ENCODE peak calls at places on chromosomes 1 and 21, in six cellular contexts. One of them, this sample, is unnamed.

GRCh38 chr21:45069085-45069484 is 5.3 kb upstream of the ADARB1 start:
- DNase-seq in thoracic aorta: no peak
- DNase-seq in left ventricle myocardium inferior: no peak
- DNase-seq in uterus: no peak
- DNase-seq in brain microvascular endothelial cell: no peak
- DNase-seq in adrenal gland: no peak
- DNase-seq in this sample: no peak

GRCh38 chr1:1455366-1455884 is 5.9 kb downstream of the ATAD3C start:
- DNase-seq in adrenal gland: no peak
- DNase-seq in brain microvascular endothelial cell: no peak
- DNase-seq in left ventricle myocardium inferior: no peak
- DNase-seq in thoracic aorta: no peak
- DNase-seq in uterus: no peak
- DNase-seq in this sample: no peak

GRCh38 chr21:44365967-44366585 is 12.7 kb downstream of the TRPM2 start:
- DNase-seq in adrenal gland: no peak
- DNase-seq in left ventricle myocardium inferior: no peak
- DNase-seq in brain microvascular endothelial cell: no peak
- DNase-seq in uterus: peak
- DNase-seq in thoracic aorta: no peak
- DNase-seq in this sample: no peak

GRCh38 chr1:116793357-116793935 is 39.2 kb downstream of the CD2 start:
- DNase-seq in uterus: no peak
- DNase-seq in brain microvascular endothelial cell: no peak
- DNase-seq in thoracic aorta: no peak
- DNase-seq in left ventricle myocardium inferior: no peak
- DNase-seq in adrenal gland: no peak
- DNase-seq in this sample: no peak

GRCh38 chr1:67138813-67139539 is 4.2 kb upstream of the C1orf141 start:
- DNase-seq in brain microvascular endothelial cell: no peak
- DNase-seq in left ventricle myocardium inferior: no peak
- DNase-seq in uterus: no peak
- DNase-seq in adrenal gland: no peak
- DNase-seq in thoracic aorta: no peak
- DNase-seq in this sample: no peak

GRCh38 chr1:181630838-181631237 is 147.5 kb downstream of the CACNA1E start:
- DNase-seq in left ventricle myocardium inferior: no peak
- DNase-seq in thoracic aorta: no peak
- DNase-seq in uterus: no peak
- DNase-seq in adrenal gland: no peak
- DNase-seq in brain microvascular endothelial cell: no peak
- DNase-seq in this sample: no peak

GRCh38 chr1:6260433-6260934 is 414 bp downstream of the GPR153 start:
- DNase-seq in brain microvascular endothelial cell: no peak
- DNase-seq in left ventricle myocardium inferior: peak
- DNase-seq in adrenal gland: no peak
- DNase-seq in thoracic aorta: no peak
- DNase-seq in uterus: no peak
- DNase-seq in this sample: no peak

GRCh38 chr1:95321516-95321915 is 87.5 kb downstream of the RWDD3 start:
- DNase-seq in uterus: no peak
- DNase-seq in thoracic aorta: no peak
- DNase-seq in left ventricle myocardium inferior: no peak
- DNase-seq in adrenal gland: no peak
- DNase-seq in brain microvascular endothelial cell: no peak
- DNase-seq in this sample: no peak

GRCh38 chr1:23910144-23910543 is 3.0 kb downstream of the CNR2 start:
- DNase-seq in adrenal gland: no peak
- DNase-seq in thoracic aorta: no peak
- DNase-seq in brain microvascular endothelial cell: no peak
- DNase-seq in uterus: no peak
- DNase-seq in left ventricle myocardium inferior: no peak
- DNase-seq in this sample: no peak

GRCh38 chr1:34744851-34745250 is 10.0 kb upstream of the GJB5 start:
- DNase-seq in adrenal gland: no peak
- DNase-seq in uterus: no peak
- DNase-seq in brain microvascular endothelial cell: no peak
- DNase-seq in left ventricle myocardium inferior: no peak
- DNase-seq in thoracic aorta: no peak
- DNase-seq in this sample: no peak

GRCh38 chr1:64856564-64856963 is 109.8 kb downstream of the JAK1 start:
- DNase-seq in uterus: peak
- DNase-seq in left ventricle myocardium inferior: peak
- DNase-seq in thoracic aorta: no peak
- DNase-seq in adrenal gland: no peak
- DNase-seq in brain microvascular endothelial cell: no peak
- DNase-seq in this sample: no peak

GRCh38 chr1:57727121-57727520 is 303.3 kb upstream of the DAB1 start:
- DNase-seq in thoracic aorta: no peak
- DNase-seq in uterus: no peak
- DNase-seq in adrenal gland: no peak
- DNase-seq in left ventricle myocardium inferior: no peak
- DNase-seq in brain microvascular endothelial cell: no peak
- DNase-seq in this sample: no peak

GRCh38 chr1:183996036-183996376 is 41.5 kb downstream of the COLGALT2 start:
- DNase-seq in adrenal gland: no peak
- DNase-seq in brain microvascular endothelial cell: no peak
- DNase-seq in thoracic aorta: no peak
- DNase-seq in left ventricle myocardium inferior: no peak
- DNase-seq in uterus: no peak
- DNase-seq in this sample: no peak

GRCh38 chr1:46466477-46467182 is 23.0 kb upstream of the DMBX1 start:
- DNase-seq in left ventricle myocardium inferior: peak
- DNase-seq in adrenal gland: peak
- DNase-seq in brain microvascular endothelial cell: no peak
- DNase-seq in thoracic aorta: no peak
- DNase-seq in uterus: no peak
- DNase-seq in this sample: no peak

GRCh38 chr1:51624851-51625250 is 8.0 kb downstream of the OSBPL9 start:
- DNase-seq in thoracic aorta: no peak
- DNase-seq in uterus: no peak
- DNase-seq in left ventricle myocardium inferior: no peak
- DNase-seq in brain microvascular endothelial cell: no peak
- DNase-seq in adrenal gland: no peak
- DNase-seq in this sample: no peak

GRCh38 chr1:51630393-51630792 is 13.5 kb downstream of the OSBPL9 start:
- DNase-seq in left ventricle myocardium inferior: no peak
- DNase-seq in thoracic aorta: no peak
- DNase-seq in uterus: no peak
- DNase-seq in adrenal gland: no peak
- DNase-seq in brain microvascular endothelial cell: no peak
- DNase-seq in this sample: no peak

GRCh38 chr1:51628715-51629590 is 12.1 kb downstream of the OSBPL9 start:
- DNase-seq in uterus: no peak
- DNase-seq in brain microvascular endothelial cell: no peak
- DNase-seq in thoracic aorta: no peak
- DNase-seq in left ventricle myocardium inferior: no peak
- DNase-seq in adrenal gland: no peak
- DNase-seq in this sample: no peak

GRCh38 chr1:51629918-51630317 is 13.0 kb downstream of the OSBPL9 start:
- DNase-seq in brain microvascular endothelial cell: no peak
- DNase-seq in thoracic aorta: no peak
- DNase-seq in uterus: no peak
- DNase-seq in adrenal gland: no peak
- DNase-seq in left ventricle myocardium inferior: no peak
- DNase-seq in this sample: no peak

DNA sequence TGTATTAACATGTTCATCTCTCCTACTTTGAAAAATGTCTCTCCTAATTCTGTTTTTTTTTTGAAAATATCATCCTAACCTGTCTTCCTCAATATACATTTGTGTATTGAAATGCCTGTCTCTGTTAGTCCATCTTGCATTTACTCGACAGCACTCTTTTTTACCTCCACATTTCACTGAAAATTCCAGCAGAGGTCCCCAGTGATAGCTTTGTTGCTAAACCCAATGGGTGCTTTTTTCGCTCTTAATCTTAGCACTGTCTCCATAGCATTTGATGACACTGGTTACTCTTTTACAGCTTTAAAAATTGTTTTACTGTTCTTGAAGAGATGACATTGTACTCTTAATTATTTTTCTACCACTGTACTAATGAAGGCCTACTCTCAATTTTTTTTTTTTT is 10.8 kb downstream of the OSBPL9 start:
- DNase-seq in thoracic aorta: no peak
- DNase-seq in brain microvascular endothelial cell: peak
- DNase-seq in left ventricle myocardium inferior: no peak
- DNase-seq in adrenal gland: no peak
- DNase-seq in uterus: no peak
- DNase-seq in this sample: no peak
- TF ChIP-seq CTCF in thoracic aorta: peak
- TF ChIP-seq CTCF in brain microvascular endothelial cell: peak
- TF ChIP-seq CTCF in left ventricle myocardium inferior: peak
- TF ChIP-seq CTCF in adrenal gland: peak
- TF ChIP-seq CTCF in uterus: peak
- TF ChIP-seq CTCF in this sample: peak

GRCh38 chr1:223712184-223712855 is at the start of gene CAPN2:
- DNase-seq in brain microvascular endothelial cell: no peak
- DNase-seq in uterus: peak
- DNase-seq in left ventricle myocardium inferior: peak
- DNase-seq in thoracic aorta: no peak
- DNase-seq in adrenal gland: peak
- DNase-seq in this sample: no peak
- TF ChIP-seq CTCF in brain microvascular endothelial cell: peak
- TF ChIP-seq CTCF in uterus: peak
- TF ChIP-seq CTCF in left ventricle myocardium inferior: peak
- TF ChIP-seq CTCF in thoracic aorta: peak
- TF ChIP-seq CTCF in adrenal gland: peak
- TF ChIP-seq CTCF in this sample: peak

DNA sequence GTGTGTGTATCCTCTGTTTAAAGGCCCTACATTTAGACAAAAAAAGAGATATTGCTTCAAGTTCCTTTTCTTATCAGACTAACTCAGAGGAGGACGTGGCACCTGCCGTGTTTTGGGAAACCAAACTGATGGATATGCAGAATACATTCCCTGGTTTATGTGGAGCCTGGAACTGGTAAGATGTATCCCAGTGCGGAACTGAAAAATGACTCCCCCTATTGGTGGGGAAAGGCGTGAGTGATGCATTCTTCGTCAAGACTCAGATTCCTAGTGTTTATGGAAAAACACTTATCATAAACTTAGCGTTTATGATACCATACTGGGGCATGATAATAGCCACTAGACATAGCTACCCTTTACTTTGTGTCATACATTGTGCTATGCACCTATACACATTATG is 154.2 kb downstream of the ZNF326 start:
- DNase-seq in thoracic aorta: no peak
- DNase-seq in left ventricle myocardium inferior: no peak
- DNase-seq in uterus: no peak
- DNase-seq in adrenal gland: no peak
- DNase-seq in brain microvascular endothelial cell: no peak
- DNase-seq in this sample: no peak
- TF ChIP-seq CTCF in thoracic aorta: no peak
- TF ChIP-seq CTCF in left ventricle myocardium inferior: no peak
- TF ChIP-seq CTCF in uterus: no peak
- TF ChIP-seq CTCF in adrenal gland: no peak
- TF ChIP-seq CTCF in brain microvascular endothelial cell: peak
- TF ChIP-seq CTCF in this sample: no peak

GRCh38 chr1:186977266-186977957 is 148.7 kb downstream of the PLA2G4A start:
- DNase-seq in brain microvascular endothelial cell: no peak
- DNase-seq in left ventricle myocardium inferior: no peak
- DNase-seq in adrenal gland: no peak
- DNase-seq in uterus: no peak
- DNase-seq in thoracic aorta: no peak
- DNase-seq in this sample: no peak

GRCh38 chr1:186974774-186975181 is 146.0 kb downstream of the PLA2G4A start:
- DNase-seq in brain microvascular endothelial cell: peak
- DNase-seq in uterus: no peak
- DNase-seq in left ventricle myocardium inferior: no peak
- DNase-seq in thoracic aorta: no peak
- DNase-seq in adrenal gland: no peak
- DNase-seq in this sample: peak

GRCh38 chr1:186978596-186979556 is 150.1 kb downstream of the PLA2G4A start:
- DNase-seq in thoracic aorta: no peak
- DNase-seq in brain microvascular endothelial cell: no peak
- DNase-seq in uterus: no peak
- DNase-seq in adrenal gland: no peak
- DNase-seq in left ventricle myocardium inferior: no peak
- DNase-seq in this sample: no peak

GRCh38 chr1:186980400-186980799 is 151.7 kb downstream of the PLA2G4A start:
- DNase-seq in adrenal gland: no peak
- DNase-seq in thoracic aorta: no peak
- DNase-seq in brain microvascular endothelial cell: no peak
- DNase-seq in uterus: no peak
- DNase-seq in left ventricle myocardium inferior: no peak
- DNase-seq in this sample: no peak

DNA sequence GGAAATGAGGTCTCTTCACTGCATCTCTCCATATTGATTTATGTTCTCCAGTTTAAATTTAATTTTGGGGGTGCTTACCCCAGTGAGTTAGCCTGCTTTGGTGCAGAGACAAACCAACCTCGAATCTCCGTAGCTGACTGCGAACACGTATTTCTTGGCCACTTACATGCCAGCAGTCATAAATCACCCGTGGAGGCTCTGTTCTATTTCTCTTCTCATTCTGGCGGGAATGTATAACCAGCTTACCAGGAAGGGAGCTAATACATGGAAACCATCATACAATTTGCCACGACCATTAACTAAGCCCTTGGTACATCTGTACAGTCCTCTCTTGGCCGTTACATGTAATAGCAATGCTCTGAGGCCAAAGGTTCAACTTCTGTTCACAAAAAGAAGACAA is 148.0 kb downstream of the PLA2G4A start:
- DNase-seq in brain microvascular endothelial cell: no peak
- DNase-seq in adrenal gland: no peak
- DNase-seq in left ventricle myocardium inferior: no peak
- DNase-seq in thoracic aorta: no peak
- DNase-seq in uterus: no peak
- DNase-seq in this sample: no peak
- TF ChIP-seq CTCF in brain microvascular endothelial cell: peak
- TF ChIP-seq CTCF in adrenal gland: no peak
- TF ChIP-seq CTCF in left ventricle myocardium inferior: no peak
- TF ChIP-seq CTCF in thoracic aorta: no peak
- TF ChIP-seq CTCF in uterus: no peak
- TF ChIP-seq CTCF in this sample: no peak

GRCh38 chr1:83860506-83861221 is 138.3 kb downstream of the TTLL7 start:
- DNase-seq in left ventricle myocardium inferior: peak
- DNase-seq in thoracic aorta: peak
- DNase-seq in adrenal gland: peak
- DNase-seq in brain microvascular endothelial cell: peak
- DNase-seq in uterus: peak
- DNase-seq in this sample: no peak
- TF ChIP-seq CTCF in left ventricle myocardium inferior: peak
- TF ChIP-seq CTCF in thoracic aorta: peak
- TF ChIP-seq CTCF in adrenal gland: peak
- TF ChIP-seq CTCF in brain microvascular endothelial cell: peak
- TF ChIP-seq CTCF in uterus: peak
- TF ChIP-seq CTCF in this sample: peak

This sample was measured in AG04450.